ENCODE peak calls at places on chromosomes 6 and 20, in five cellular contexts. K is ovary, O is upper lobe of left lung, P is GM23248, G is IMR-90. F is an unnamed sample.

GRCh38 chr20:4814696-4815252 is 93.1 kb downstream of the PRND start:
- DNase-seq in K (peak; percentile 27), O (peak; percentile 69), P (no peak), G (no peak), F (no peak)

GRCh38 chr6:32539839-32540238 is 9.8 kb upstream of the HLA-DRB5 start:
- DNase-seq in K (no peak), O (no peak), P (no peak), G (no peak), F (no peak)

GRCh38 chr6:161374971-161375873 is 101.4 kb upstream of the AGPAT4 start:
- DNase-seq in K (peak; percentile 45), O (peak; percentile 91), P (peak; percentile 88), G (no peak), F (no peak)

GRCh38 chr6:1574083-1574761 is 35.5 kb upstream of the FOXC1 start:
- DNase-seq in K (no peak), O (no peak), P (no peak), G (no peak), F (no peak)

GRCh38 chr20:38604873-38605303 is 3.3 kb downstream of the ARHGAP40 start:
- DNase-seq in K (no peak), O (peak; percentile 47), P (peak; percentile 21), G (peak; percentile 14), F (no peak)

GRCh38 chr6:73388800-73389512 is 5.7 kb upstream of the DDX43 start:
- DNase-seq in K (peak; percentile 43), O (peak; percentile 70), P (peak; percentile 78), G (peak; percentile 51), F (peak; percentile 77)

GRCh38 chr6:166936079-166936787 is 20.1 kb downstream of the RNASET2 start:
- DNase-seq in K (no peak), O (no peak), P (no peak), G (no peak), F (no peak)

GRCh38 chr6:28980797-28981390 is 24.2 kb downstream of the ZNF311 start:
- DNase-seq in K (peak; percentile 70), O (peak; percentile 53), P (peak; percentile 90), G (peak; percentile 77), F (peak; percentile 88)

GRCh38 chr6:110233769-110234374 is 53.6 kb downstream of the CDC40 start:
- DNase-seq in K (no peak), O (no peak), P (peak; percentile 30), G (peak; percentile 35), F (no peak)

GRCh38 chr6:16625319-16626240 is 135.7 kb downstream of the ATXN1 start:
- DNase-seq in K (no peak), O (no peak), P (peak; percentile 22), G (peak; percentile 28), F (no peak)

GRCh38 chr6:168116975-168117899 is 38.2 kb upstream of the FRMD1 start:
- DNase-seq in K (peak; percentile 17), O (peak; percentile 8), P (no peak), G (no peak), F (no peak)

GRCh38 chr6:22821664-22822320 is 252.4 kb downstream of the HDGFL1 start:
- DNase-seq in K (no peak), O (no peak), P (peak; percentile 24), G (peak; percentile 61), F (no peak)

GRCh38 chr20:5181492-5181891 is 54.7 kb downstream of the CDS2 start:
- DNase-seq in K (no peak), O (no peak), P (no peak), G (no peak), F (no peak)

GRCh38 chr6:165480916-165481315 is 171.5 kb upstream of the C6orf118 start:
- DNase-seq in K (no peak), O (no peak), P (no peak), G (no peak), F (no peak)

GRCh38 chr6:32081168-32081624 is 27.9 kb downstream of the TNXB start:
- DNase-seq in K (peak; percentile 91), O (no peak), P (peak; percentile 97), G (peak; percentile 89), F (no peak)

GRCh38 chr6:88952065-88952704 is 11.2 kb downstream of the RNGTT start:
- DNase-seq in K (no peak), O (no peak), P (peak; percentile 14), G (peak; percentile 20), F (no peak)

GRCh38 chr6:99458319-99458718 is 33.2 kb upstream of the PNISR start:
- DNase-seq in K (no peak), O (no peak), P (peak; percentile 55), G (peak; percentile 44), F (no peak)

GRCh38 chr6:146047356-146047755 is 18.5 kb downstream of the GRM1 start:
- DNase-seq in K (no peak), O (no peak), P (no peak), G (no peak), F (no peak)

GRCh38 chr20:10547276-10548114 is 112.4 kb downstream of the SLX4IP start:
- DNase-seq in K (no peak), O (no peak), P (no peak), G (peak; percentile 5), F (no peak)

GRCh38 chr20:25389858-25390537 is 637 bp downstream of the ABHD12 start:
- DNase-seq in K (peak; percentile 74), O (peak; percentile 58), P (peak; percentile 58), G (no peak), F (no peak)

GRCh38 chr6:117389227-117390057 is 36.3 kb downstream of the ROS1 start:
- DNase-seq in K (no peak), O (no peak), P (peak; percentile 56), G (no peak), F (no peak)

GRCh38 chr20:62782149-62782892 is 14.0 kb upstream of the MRGBP start:
- DNase-seq in K (no peak), O (no peak), P (peak; percentile 35), G (no peak), F (no peak)

GRCh38 chr6:147508871-147509608 is 550 bp downstream of the SAMD5 start:
- DNase-seq in K (peak; percentile 36), O (peak; percentile 21), P (no peak), G (no peak), F (no peak)

GRCh38 chr20:23340524-23340923 is 10.1 kb upstream of the NXT1 start:
- DNase-seq in K (peak; percentile 60), O (peak; percentile 63), P (peak; percentile 76), G (peak; percentile 69), F (peak; percentile 74)

GRCh38 chr6:169097336-169098052 is 156.2 kb downstream of the THBS2 start:
- DNase-seq in K (no peak), O (no peak), P (peak; percentile 97), G (peak; percentile 99), F (no peak)

GRCh38 chr6:113635222-113635970 is 221.7 kb upstream of the MARCKS start:
- DNase-seq in K (no peak), O (no peak), P (peak; percentile 12), G (no peak), F (no peak)

GRCh38 chr6:36967757-36968156 is 13.2 kb downstream of the PI16 start:
- DNase-seq in K (no peak), O (no peak), P (no peak), G (no peak), F (no peak)

GRCh38 chr20:20890751-20891150 is 178.3 kb upstream of the RALGAPA2 start:
- DNase-seq in K (no peak), O (no peak), P (no peak), G (no peak), F (no peak)

GRCh38 chr6:54541521-54541920 is 233.3 kb downstream of the TINAG start:
- DNase-seq in K (no peak), O (no peak), P (peak; percentile 8), G (no peak), F (no peak)

GRCh38 chr6:127446356-127446755 is 12.8 kb downstream of the KIAA0408 start:
- DNase-seq in K (no peak), O (no peak), P (peak; percentile 2), G (no peak), F (no peak)

DNA sequence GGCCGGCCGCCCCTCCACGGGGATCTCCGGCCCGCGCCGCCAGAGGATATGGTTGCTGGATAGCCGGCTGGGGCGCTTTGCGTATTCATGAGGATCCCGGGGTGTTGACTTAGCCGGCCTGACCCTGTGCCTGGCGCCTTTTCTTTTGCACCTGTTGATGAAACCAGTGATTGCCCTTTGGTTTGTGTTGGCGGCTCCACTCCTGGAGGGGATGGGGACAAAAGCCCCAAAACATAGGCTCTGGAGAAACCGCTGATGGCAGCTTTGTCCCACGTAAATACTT is 575 bp downstream of the SYNJ2 start:
- DNase-seq in K (no peak), O (peak; percentile 38), P (peak; percentile 74), G (no peak), F (peak; percentile 57)
- H3K4me1 ChIP-seq in K (no peaks in the 10 kb centered on the region), O (peaks cover 24% of the 10 kb centered on the region), P (peaks cover 17% of the 10 kb centered on the region), G (peaks cover 31% of the 10 kb centered on the region), F (peaks cover 27% of the 10 kb centered on the region)

GRCh38 chr20:1390552-1391403 is 2.1 kb downstream of the FKBP1A start:
- DNase-seq in K (no peak), O (no peak), P (peak; percentile 40), G (no peak), F (no peak)

GRCh38 chr20:1391640-1392442 is 1.0 kb downstream of the FKBP1A start:
- DNase-seq in K (peak; percentile 40), O (peak; percentile 70), P (peak; percentile 48), G (peak; percentile 43), F (peak; percentile 68)

GRCh38 chr20:1388706-1389483 is 4.0 kb downstream of the FKBP1A start:
- DNase-seq in K (no peak), O (no peak), P (peak; percentile 40), G (no peak), F (no peak)

GRCh38 chr20:1388253-1388652 is 4.6 kb downstream of the FKBP1A start:
- DNase-seq in K (no peak), O (no peak), P (no peak), G (no peak), F (no peak)

GRCh38 chr20:1389703-1390385 is 3.0 kb downstream of the FKBP1A start:
- DNase-seq in K (no peak), O (no peak), P (peak; percentile 47), G (no peak), F (no peak)
- H3K4me3 ChIP-seq in K (no peak overlapping the region), O (peak overlapping the region; percentile 9), P (peak overlapping the region; percentile 17), G (no peak overlapping the region), F (no peak overlapping the region)

GRCh38 chr20:50548396-50548795 is 38.2 kb downstream of the PTPN1 start:
- DNase-seq in K (no peak), O (peak; percentile 64), P (no peak), G (no peak), F (no peak)
- H3K4me1 ChIP-seq in K (peaks cover 11% of the 10 kb centered on the region), O (peaks cover 75% of the 10 kb centered on the region), P (peaks cover 10% of the 10 kb centered on the region), G (peaks cover 15% of the 10 kb centered on the region), F (peaks cover 12% of the 10 kb centered on the region)

GRCh38 chr20:44811150-44811685 is 872 bp upstream of the RIMS4 start:
- DNase-seq in K (no peak), O (no peak), P (no peak), G (no peak), F (no peak)

GRCh38 chr20:44809380-44810060 is 826 bp downstream of the RIMS4 start:
- DNase-seq in K (no peak), O (no peak), P (no peak), G (no peak), F (no peak)

GRCh38 chr20:44807684-44808056 is 2.7 kb downstream of the RIMS4 start:
- DNase-seq in K (no peak), O (no peak), P (no peak), G (no peak), F (no peak)

GRCh38 chr20:44810391-44811149 is at the start of gene RIMS4:
- DNase-seq in K (peak; percentile 48), O (no peak), P (peak; percentile 37), G (no peak), F (peak; percentile 23)

DNA sequence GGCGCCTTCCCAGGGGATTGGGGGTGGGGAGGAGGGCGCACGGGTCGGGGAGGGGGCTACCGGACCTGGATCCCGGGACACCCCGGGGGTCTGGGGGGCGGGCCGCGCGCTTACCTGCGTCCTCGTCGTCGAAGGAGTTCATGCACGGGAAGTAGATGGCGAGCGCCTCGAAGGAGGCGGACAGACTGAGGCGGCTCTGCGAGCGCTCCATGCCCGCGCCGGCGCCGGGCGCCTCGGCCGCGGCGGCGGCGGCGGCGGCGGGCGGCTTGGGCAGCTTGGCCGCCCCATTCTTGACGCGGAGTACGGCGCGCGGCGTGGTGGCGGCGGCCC is 320 bp downstream of the RIMS4 start:
- DNase-seq in K (peak; percentile 44), O (no peak), P (peak; percentile 36), G (no peak), F (no peak)
- H3K4me3 ChIP-seq in K (no peak overlapping the region), O (peak overlapping the region; percentile 34), P (no peak overlapping the region), G (no peak overlapping the region), F (peak overlapping the region; percentile 29)